ENCODE peak calls at places on chromosomes 11 and 22, in four cellular contexts. T, P, I and R are unnamed samples.

GRCh38 chr22:49993649-49994360 is 18.8 kb downstream of the IL17REL start:
- DNase-seq in I (peak; percentile 33), P (no peak), T (no peak), R (peak; percentile 48)

GRCh38 chr22:49588739-49589138 is 238.9 kb downstream of the BRD1 start:
- DNase-seq in I (peak; percentile 41), P (no peak), T (no peak), R (peak; percentile 52)

GRCh38 chr11:79325851-79326250 is 115.0 kb downstream of the TENM4 start:
- DNase-seq in I (no peak), P (no peak), T (no peak), R (no peak)

GRCh38 chr11:34443136-34443535 is 4.4 kb downstream of the CAT start:
- DNase-seq in I (no peak), P (no peak), T (no peak), R (no peak)

GRCh38 chr11:96309001-96309642 is 33.9 kb downstream of the MAML2 start:
- DNase-seq in P (no peak), I (no peak), T (peak; percentile 50), R (no peak)

GRCh38 chr22:44424131-44424711 is 73.8 kb downstream of the RTL6 start:
- DNase-seq in T (no peak), P (no peak), I (no peak), R (no peak)

GRCh38 chr11:37092487-37092886 is 494.5 kb upstream of the RAG2 start:
- DNase-seq in I (no peak), T (no peak), P (no peak), R (no peak)

GRCh38 chr11:124310746-124311145 is 3.0 kb downstream of the OR8D1 start:
- DNase-seq in P (no peak), I (no peak), T (no peak), R (no peak)

GRCh38 chr11:121555172-121555571 is 102.4 kb upstream of the SORL1-AS1 start:
- DNase-seq in T (no peak), I (no peak), P (no peak), R (no peak)

GRCh38 chr11:63933459-63933858 is 5.3 kb upstream of the NAA40 start:
- DNase-seq in I (no peak), P (no peak), T (no peak), R (no peak)

GRCh38 chr11:68714047-68714856 is 29.9 kb downstream of the GAL start:
- DNase-seq in T (no peak), P (no peak), I (no peak), R (no peak)

GRCh38 chr11:12449961-12450715 is 72.8 kb downstream of the PARVA start:
- DNase-seq in P (no peak), T (peak; percentile 89), I (no peak), R (no peak)

GRCh38 chr11:41246399-41246745 is 213.1 kb downstream of the LRRC4C start:
- DNase-seq in T (no peak), I (no peak), P (no peak), R (no peak)

GRCh38 chr11:76237041-76237649 is 30.8 kb upstream of the WNT11 start:
- DNase-seq in I (no peak), P (no peak), T (no peak), R (no peak)

GRCh38 chr22:38228873-38229740 is 27.3 kb downstream of the MAFF start:
- DNase-seq in I (no peak), T (peak; percentile 88), P (no peak), R (no peak)

GRCh38 chr11:64078905-64079304 is 43.2 kb downstream of the FLRT1 start:
- DNase-seq in T (no peak), P (no peak), I (no peak), R (no peak)

GRCh38 chr11:57674251-57674650 is 6.3 kb downstream of the ZDHHC5 start:
- DNase-seq in P (no peak), I (no peak), T (no peak), R (no peak)

GRCh38 chr22:46175631-46176030 is 25.3 kb downstream of the PPARA start:
- DNase-seq in P (no peak), I (no peak), T (peak; percentile 39), R (no peak)

GRCh38 chr11:133945087-133945974 is 11.4 kb downstream of the IGSF9B start:
- DNase-seq in I (no peak), P (no peak), T (peak; percentile 14), R (no peak)

GRCh38 chr22:39574779-39575551 is 4.4 kb downstream of the CACNA1I start:
- DNase-seq in T (peak; percentile 80), P (no peak), I (no peak), R (no peak)

DNA sequence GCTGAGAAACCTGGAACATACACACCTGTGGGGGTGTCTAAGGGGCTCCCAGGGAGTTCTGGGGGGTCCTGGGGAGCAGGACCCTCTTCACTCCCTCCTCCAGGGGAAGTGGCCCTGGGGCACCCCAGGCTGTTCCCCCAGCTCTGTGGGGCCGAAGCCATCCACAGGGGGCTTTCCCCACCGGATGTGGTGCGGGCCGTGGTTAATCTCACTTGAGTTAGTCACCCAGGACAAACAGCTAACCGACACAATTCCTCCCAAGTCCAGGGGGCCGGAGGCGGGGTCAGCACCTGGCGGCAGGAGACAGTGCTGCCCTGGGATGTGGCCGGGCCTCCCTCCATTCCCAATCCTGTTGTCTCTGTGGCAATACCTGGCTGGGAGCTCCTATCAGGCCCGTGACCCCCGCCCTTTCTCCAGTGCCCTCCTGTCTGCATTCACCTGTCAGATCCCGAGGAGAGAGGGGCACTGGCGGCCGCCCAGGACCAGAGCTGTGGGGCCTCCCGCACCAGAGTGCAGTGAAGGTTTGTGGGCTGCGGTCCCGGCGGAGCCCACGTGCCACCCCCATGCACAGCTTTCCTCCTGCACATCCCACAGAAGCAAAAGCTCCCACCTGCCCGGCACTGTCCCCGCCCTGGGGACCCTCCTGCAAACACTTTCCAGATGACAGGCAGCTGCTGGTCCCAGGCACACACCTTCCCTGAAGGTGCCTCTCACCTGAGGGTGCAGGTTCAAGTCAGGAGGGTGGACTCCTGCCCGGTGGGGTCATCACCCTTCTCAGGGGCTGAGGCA is 5.2 kb upstream of the MUC5AC start:
- DNase-seq in P (no peak), I (no peak), T (peak; percentile 15), R (peak; percentile 60)
- TF ChIP-seq CTCF in P (no peak), I (no peak), T (no peak), R (no peak)

GRCh38 chr11:45936655-45937054 is 14.2 kb downstream of the LARGE2 start:
- DNase-seq in T (no peak), I (no peak), P (no peak), R (no peak)
- H3K27ac ChIP-seq in T (no peak overlapping the region), I (no peak overlapping the region), P (peak overlapping the region; percentile 36), R (no peak overlapping the region)

DNA sequence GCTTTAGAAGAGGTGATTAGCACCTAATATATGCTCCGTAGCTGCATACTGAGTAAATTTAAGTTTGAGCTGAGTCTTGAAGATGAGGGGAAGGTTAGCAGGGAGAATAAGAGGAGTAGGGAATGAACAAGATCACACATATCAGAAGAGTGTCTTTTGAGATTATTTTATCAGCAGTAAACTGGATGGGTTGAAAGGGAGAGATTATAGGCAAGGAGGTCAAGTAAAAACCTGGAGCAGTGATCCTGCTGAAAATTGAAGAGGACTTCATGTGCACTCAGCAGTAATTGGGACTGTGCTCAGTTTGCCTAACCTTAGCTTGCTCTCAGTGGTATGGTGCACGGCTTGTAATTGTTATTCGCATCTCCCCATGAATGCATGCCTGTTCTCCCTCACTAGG is 79.5 kb upstream of the PICALM start:
- DNase-seq in P (no peak), T (no peak), I (no peak), R (no peak)
- H3K4me1 ChIP-seq in P (peaks cover 10% of the 10 kb centered on the region), T (peaks cover 36% of the 10 kb centered on the region), I (peaks cover 50% of the 10 kb centered on the region), R (peaks cover 41% of the 10 kb centered on the region)

DNA sequence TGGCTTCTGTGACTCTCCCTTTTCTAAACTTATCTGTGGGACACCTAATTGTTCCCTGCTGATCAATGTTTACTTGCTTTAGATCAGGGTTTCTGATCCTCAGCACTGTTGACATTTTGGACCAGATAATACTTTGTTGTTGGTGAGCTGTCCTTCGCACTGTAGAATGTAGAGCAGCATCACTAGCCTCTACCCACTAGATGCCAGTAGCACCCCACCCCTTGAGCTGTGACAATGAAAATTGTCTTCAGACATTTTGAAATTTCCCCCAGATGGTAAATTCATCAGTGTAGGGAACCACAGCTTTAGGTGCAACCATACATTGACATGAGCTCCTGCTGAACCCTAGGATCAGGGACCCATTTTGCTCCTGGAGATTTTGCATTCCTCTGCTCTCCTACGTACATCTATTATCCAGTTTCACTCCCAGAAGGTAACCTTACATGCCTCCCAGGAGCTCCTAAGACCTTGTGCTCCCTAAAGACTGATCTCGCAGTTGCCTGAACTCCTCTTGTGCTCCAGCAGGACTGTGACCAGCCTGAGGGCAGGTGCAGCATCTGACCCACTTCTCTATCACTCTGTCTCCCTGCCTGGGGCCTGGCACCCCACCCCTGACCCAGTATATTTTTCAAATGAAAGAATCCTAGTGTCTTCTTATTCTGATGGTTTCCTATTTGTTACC is 107.8 kb downstream of the FAR1 start:
- DNase-seq in P (peak; percentile 57), I (no peak), T (peak; percentile 11), R (no peak)
- TF ChIP-seq CTCF in P (peak; percentile 56), I (no peak), T (peak; percentile 43), R (peak; percentile 13)

DNA sequence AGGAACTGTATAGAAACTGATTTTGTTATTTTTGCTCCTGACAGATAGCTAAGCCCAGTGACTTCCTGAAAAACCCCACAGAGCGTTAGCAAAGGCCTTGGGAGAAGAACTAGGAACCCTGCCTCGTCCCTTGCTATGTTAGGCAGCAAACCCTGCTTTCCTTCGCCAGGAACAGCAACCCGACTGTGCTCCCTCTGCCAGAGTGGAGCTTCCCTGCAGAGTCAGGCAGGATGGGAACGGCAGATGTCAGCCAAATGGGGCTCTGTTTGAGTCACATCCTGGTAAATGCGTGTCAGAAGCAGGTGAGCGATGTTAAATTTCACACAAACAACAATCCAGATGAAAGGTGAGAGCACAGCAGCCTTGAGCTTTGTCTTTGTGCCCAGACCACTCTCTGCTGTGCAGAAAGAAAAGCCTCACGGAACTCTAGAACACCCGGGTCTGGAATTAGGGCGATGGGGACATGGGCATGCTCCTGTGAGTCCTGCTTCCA is 186.6 kb downstream of the ADAMTS15 start:
- DNase-seq in P (no peak), I (no peak), T (peak; percentile 92), R (no peak)
- H3K27ac ChIP-seq in P (no peak overlapping the region), I (peak overlapping the region; percentile 31), T (peak overlapping the region; percentile 89), R (peak overlapping the region; percentile 4)

GRCh38 chr11:65216830-65217229 is 35.1 kb downstream of the CAPN1 start:
- DNase-seq in T (no peak), P (no peak), I (no peak), R (peak; percentile 48)

GRCh38 chr11:65215441-65216076 is 33.8 kb downstream of the CAPN1 start:
- DNase-seq in I (no peak), T (no peak), P (no peak), R (no peak)

GRCh38 chr11:65212226-65212801 is 30.6 kb downstream of the CAPN1 start:
- DNase-seq in T (no peak), I (no peak), P (peak; percentile 46), R (no peak)

GRCh38 chr11:65213322-65214211 is 31.8 kb downstream of the CAPN1 start:
- DNase-seq in I (no peak), P (peak; percentile 95), T (no peak), R (no peak)

GRCh38 chr11:65214212-65214845 is 32.6 kb downstream of the CAPN1 start:
- DNase-seq in P (no peak), T (no peak), I (no peak), R (no peak)
- H3K4me1 ChIP-seq in P (peaks cover 37% of the 10 kb centered on the region), T (no peaks in the 10 kb centered on the region), I (peaks cover 8% of the 10 kb centered on the region), R (no peaks in the 10 kb centered on the region)

DNA sequence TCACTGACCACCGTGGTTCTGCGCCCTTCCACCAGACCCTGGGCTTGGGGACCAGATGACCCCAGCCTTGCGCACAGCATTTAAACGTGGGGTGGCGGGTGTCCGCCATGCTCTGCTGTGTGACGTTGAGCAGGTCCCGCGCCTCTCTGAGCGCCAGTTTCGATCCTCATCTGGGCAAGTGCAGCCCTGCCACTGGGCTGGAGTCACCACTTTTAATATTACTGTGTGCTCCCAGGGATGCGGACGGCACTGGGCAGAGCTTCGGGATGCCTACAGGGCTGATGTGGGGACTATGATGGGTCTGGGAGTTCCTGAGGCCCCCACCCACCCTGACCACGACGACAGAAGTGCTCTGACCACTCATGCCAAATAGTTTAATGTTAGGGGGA is 1.2 kb upstream of the NUDT8 start:
- DNase-seq in T (no peak), P (no peak), I (no peak), R (no peak)
- TF ChIP-seq CTCF in T (no peak), P (no peak), I (no peak), R (no peak)

GRCh38 chr11:7547091-7547490 is 33.3 kb downstream of the PPFIBP2 start:
- DNase-seq in T (no peak), P (no peak), I (no peak), R (no peak)
- H3K27ac ChIP-seq in T (no peak overlapping the region), P (no peak overlapping the region), I (no peak overlapping the region), R (no peak overlapping the region)